ENCODE peak calls at places on chromosomes 7 and 10, in seven cellular contexts. R, X, K, Z, S, N and B are unnamed samples.

GRCh38 chr7:106277976-106278375 is 6.8 kb downstream of the NAMPT start:
- DNase-seq in R (no peak), X (no peak), K (no peak), Z (no peak), S (no peak), N (no peak), B (no peak)

GRCh38 chr10:114306116-114306973 is 67.3 kb downstream of the VWA2 start:
- DNase-seq in R (no peak), X (peak), K (no peak), Z (no peak), S (peak), N (peak), B (no peak)

GRCh38 chr7:28487487-28487886 is 75.2 kb downstream of the CREB5 start:
- DNase-seq in R (no peak), X (no peak), K (no peak), Z (no peak), S (no peak), N (no peak), B (no peak)

GRCh38 chr10:32210306-32211045 is 136.5 kb downstream of the EPC1 start:
- DNase-seq in R (no peak), X (no peak), K (peak), Z (no peak), S (no peak), N (peak), B (no peak)

GRCh38 chr10:129872001-129872400 is 92.1 kb downstream of the EBF3 start:
- DNase-seq in R (no peak), X (no peak), K (no peak), Z (no peak), S (no peak), N (no peak), B (no peak)

GRCh38 chr7:80087051-80087767 is 47.4 kb upstream of the GNAI1 start:
- DNase-seq in R (no peak), X (no peak), K (no peak), Z (no peak), S (no peak), N (no peak), B (no peak)

GRCh38 chr7:85890244-85890811 is 703.5 kb upstream of the SEMA3D start:
- DNase-seq in R (no peak), X (no peak), K (no peak), Z (no peak), S (no peak), N (peak), B (peak)

GRCh38 chr7:41501016-41501415 is 201.9 kb downstream of the INHBA start:
- DNase-seq in R (no peak), X (no peak), K (no peak), Z (no peak), S (no peak), N (no peak), B (no peak)

GRCh38 chr10:36094091-36094490 is 452.0 kb upstream of the FZD8 start:
- DNase-seq in R (no peak), X (no peak), K (no peak), Z (no peak), S (no peak), N (no peak), B (no peak)

GRCh38 chr10:23192396-23192740 is 256 bp downstream of the PTF1A start:
- DNase-seq in R (no peak), X (no peak), K (no peak), Z (no peak), S (no peak), N (peak), B (no peak)